ENCODE peak calls at places on chromosomes 2 and 18, in five cellular contexts. D is brain microvascular endothelial cell, S is cardiac muscle cell, H is tibial artery, W is Calu3. G is an unnamed sample.

GRCh38 chr2:162840598-162841246 is 2.2 kb upstream of the KCNH7 start:
- DNase-seq in W (peak), H (peak), D (peak), S (peak), G (no peak)

GRCh38 chr2:230674401-230674800 is 38.2 kb upstream of the CAB39 start:
- DNase-seq in S (no peak), H (no peak), D (no peak), W (no peak), G (no peak)

GRCh38 chr2:196074631-196075030 is 6.0 kb upstream of the DNAH7 start:
- DNase-seq in S (no peak), W (no peak), D (no peak), H (no peak), G (no peak)

GRCh38 chr2:13696601-13697000 is 935.9 kb upstream of the LRATD1 start:
- DNase-seq in S (no peak), W (no peak), D (no peak), H (no peak), G (no peak)

GRCh38 chr2:73415906-73416305 is 30.3 kb downstream of the ALMS1 start:
- DNase-seq in H (no peak), S (peak), W (no peak), D (no peak), G (no peak)

GRCh38 chr18:48808476-48808875 is 142.3 kb downstream of the SMAD7 start:
- DNase-seq in H (no peak), S (no peak), W (no peak), D (no peak), G (no peak)

GRCh38 chr2:2686228-2686627 is 355.2 kb upstream of the MYT1L start:
- DNase-seq in D (no peak), W (no peak), S (no peak), H (no peak), G (no peak)

GRCh38 chr18:25992566-25992965 is 97.8 kb downstream of the SS18 start:
- DNase-seq in D (no peak), H (no peak), W (no peak), S (no peak), G (no peak)

GRCh38 chr18:61333746-61334490 is 688 bp downstream of the CDH20 start:
- DNase-seq in H (no peak), D (no peak), W (no peak), S (peak), G (no peak)

DNA sequence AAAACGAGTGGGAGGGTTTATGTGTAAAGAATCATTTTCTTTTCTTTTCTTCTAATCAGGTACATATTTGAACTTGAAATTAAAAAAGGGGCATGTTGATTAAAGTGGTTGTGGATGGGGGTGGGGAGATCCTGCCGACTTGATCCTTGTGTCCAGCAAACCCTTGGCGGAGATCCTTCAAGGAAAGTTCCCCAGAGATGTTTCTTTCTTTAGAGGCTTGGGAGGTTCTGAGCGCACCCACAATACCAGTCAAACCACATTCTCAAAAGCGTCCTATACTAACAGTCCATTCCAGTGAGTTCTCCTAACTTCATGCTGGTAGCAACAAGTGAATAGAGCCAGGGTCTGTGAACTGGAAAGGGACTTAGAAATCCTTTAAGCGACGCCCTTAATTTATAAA is 49.2 kb downstream of the MYCN start:
- DNase-seq in D (no peak), W (peak), S (no peak), H (no peak), G (no peak)
- TF ChIP-seq CTCF in D (no peak), W (no peak), S (no peak), H (no peak), G (no peak)

DNA sequence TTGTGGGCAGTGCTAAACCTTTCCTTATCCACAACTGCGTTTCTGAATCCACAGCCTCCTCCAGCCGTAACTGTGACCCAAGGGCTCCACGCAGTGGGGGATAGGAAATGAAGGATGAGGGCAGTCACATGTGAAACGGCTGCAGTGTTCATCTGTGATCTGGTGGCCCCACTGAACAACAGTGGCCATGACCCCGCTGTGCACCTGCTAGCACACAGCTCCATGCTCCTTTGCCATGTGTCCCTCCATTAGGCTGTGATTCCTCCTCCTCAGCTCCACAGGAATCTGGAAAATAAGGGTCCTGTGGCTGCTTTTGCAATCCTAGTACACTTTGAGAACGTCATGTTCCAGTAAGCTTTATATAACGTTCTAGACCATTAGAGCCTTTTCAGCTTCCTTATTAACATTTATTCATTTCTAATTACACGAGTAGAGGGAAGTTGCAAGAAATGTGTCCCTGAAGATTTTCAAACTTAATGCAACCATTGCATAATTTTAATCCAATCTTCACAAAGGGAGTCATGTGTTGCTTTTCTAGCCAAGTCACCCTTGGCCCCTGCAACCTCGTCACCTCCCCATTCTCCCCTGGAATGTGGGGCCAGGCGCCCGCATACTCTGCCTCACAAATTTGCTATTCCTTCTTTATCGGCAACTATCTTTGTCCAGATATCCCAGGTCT is 7.1 kb upstream of the NAPG start:
- DNase-seq in D (peak), H (peak), W (no peak), S (peak), G (no peak)
- TF ChIP-seq CTCF in D (peak), H (peak), W (no peak), S (peak), G (no peak)

GRCh38 chr18:78875998-78876650 is 103.5 kb upstream of the SALL3 start:
- DNase-seq in S (no peak), D (no peak), H (no peak), W (no peak), G (no peak)

GRCh38 chr18:78876868-78877267 is 102.8 kb upstream of the SALL3 start:
- DNase-seq in W (no peak), S (no peak), H (no peak), D (no peak), G (no peak)

GRCh38 chr18:78873916-78874505 is 105.6 kb upstream of the SALL3 start:
- DNase-seq in W (no peak), D (no peak), H (no peak), S (no peak), G (no peak)

GRCh38 chr18:78878335-78878734 is 101.3 kb upstream of the SALL3 start:
- DNase-seq in W (no peak), S (no peak), D (no peak), H (no peak), G (no peak)

GRCh38 chr18:78875268-78875997 is 104.2 kb upstream of the SALL3 start:
- DNase-seq in H (no peak), W (no peak), D (no peak), S (peak), G (no peak)
- TF ChIP-seq CTCF in H (no peak), W (no peak), D (peak), S (peak), G (peak)

DNA sequence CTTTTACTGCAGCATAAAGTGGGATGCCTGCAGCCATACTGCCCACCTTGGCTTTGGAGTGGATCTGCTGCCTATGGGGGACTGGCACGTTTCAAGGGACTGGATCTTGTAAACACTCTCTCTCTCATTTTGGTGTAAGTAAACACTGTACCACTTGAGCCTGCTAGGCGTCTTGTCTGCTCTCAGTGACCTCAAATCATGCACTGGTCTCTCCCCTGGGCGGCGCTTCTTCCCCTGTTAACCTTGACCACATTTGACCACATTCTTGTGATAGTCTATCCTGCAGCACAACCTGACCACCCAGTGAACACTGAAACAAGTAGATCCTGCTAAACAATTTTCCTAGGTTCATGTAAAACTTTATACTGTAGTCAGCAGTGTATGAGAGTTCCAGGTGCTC is 82.6 kb upstream of the HNMT start:
- DNase-seq in H (no peak), S (no peak), W (no peak), D (no peak), G (no peak)
- TF ChIP-seq CTCF in H (no peak), S (no peak), W (no peak), D (no peak), G (no peak)

GRCh38 chr18:21243041-21243431 is 1.0 kb downstream of the GREB1L start:
- DNase-seq in W (peak), D (no peak), S (peak), H (no peak), G (no peak)

GRCh38 chr18:21241224-21242131 is 554 bp upstream of the GREB1L start:
- DNase-seq in S (peak), W (peak), D (no peak), H (no peak), G (no peak)

DNA sequence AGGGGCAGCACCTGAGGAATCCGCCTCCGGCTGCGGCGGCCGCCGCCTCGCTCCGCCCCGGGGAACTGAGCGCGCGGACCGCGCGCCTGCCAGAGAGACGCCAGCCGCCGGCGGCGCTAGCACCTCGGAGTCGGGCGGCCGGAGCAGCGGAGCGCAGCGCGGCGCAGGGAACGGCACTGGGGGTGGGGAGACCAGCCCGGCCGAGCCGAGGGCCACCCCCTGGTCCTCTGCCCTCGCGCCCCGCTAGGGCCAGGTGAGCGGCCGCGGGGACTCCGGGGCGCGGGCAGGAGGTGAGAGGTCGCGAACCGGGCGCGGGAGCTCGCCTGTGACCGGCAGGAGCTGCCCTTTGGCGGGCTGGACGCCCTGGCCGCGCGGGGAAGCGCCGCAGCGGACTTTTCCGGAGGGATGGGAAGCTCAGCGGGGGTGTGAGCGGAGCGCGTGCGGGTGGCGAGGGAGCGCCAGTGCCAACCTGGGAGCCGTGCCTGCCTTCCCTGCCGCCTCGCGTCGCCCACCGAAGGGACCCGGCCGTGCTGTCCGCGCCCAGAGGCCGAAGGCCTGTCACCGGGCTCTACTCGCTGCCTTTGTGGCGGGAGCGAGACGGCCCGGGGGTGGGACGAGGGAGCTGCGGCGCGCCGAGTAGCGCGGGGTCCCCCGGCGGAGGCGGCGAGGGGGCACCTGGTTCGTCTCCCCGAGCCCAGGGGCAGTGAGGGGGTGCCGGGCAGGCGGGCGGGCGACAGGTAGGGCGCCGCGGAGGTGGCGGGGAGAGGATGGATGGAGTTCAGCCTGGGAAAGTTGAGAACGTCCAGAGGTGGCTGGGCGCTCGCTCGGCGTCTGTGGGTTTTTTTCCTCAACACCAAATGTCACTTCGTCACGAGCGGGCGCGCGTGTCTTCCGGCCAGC is at the start of gene GREB1L:
- DNase-seq in S (peak), H (no peak), W (peak), D (no peak), G (no peak)
- TF ChIP-seq CTCF in S (no peak), H (peak), W (no peak), D (no peak), G (no peak)

GRCh38 chr2:61176755-61177726 is 15.1 kb downstream of the C2orf74 start:
- DNase-seq in W (peak), S (peak), H (peak), D (peak), G (peak)
- TF ChIP-seq CTCF in W (no peak), S (no peak), H (peak), D (no peak), G (no peak)

GRCh38 chr2:46009772-46010171 is 287.4 kb upstream of the EPAS1 start:
- DNase-seq in D (no peak), H (no peak), S (no peak), W (no peak), G (no peak)
- TF ChIP-seq CTCF in D (no peak), H (no peak), S (no peak), W (no peak), G (no peak)